ENCODE peak calls at places on chromosomes 4 and X, in five cellular contexts. O is retinal pigment epithelial cell, J is psoas muscle, X is colonic mucosa, Q is left lung. F is an unnamed sample.

GRCh38 chr4:128553665-128554515 is 255.6 kb upstream of the JADE1 start:
- DNase-seq in O (no peak), J (no peak), X (no peak), Q (no peak), F (no peak)

GRCh38 chr4:84032372-84032771 is 466.7 kb downstream of the NKX6-1 start:
- DNase-seq in O (no peak), J (no peak), X (no peak), Q (no peak), F (no peak)

GRCh38 chr4:85153221-85153620 is 186.7 kb upstream of the WDFY3 start:
- DNase-seq in O (no peak), J (no peak), X (no peak), Q (no peak), F (peak)

GRCh38 chr4:41146716-41147506 is 67.4 kb downstream of the APBB2 start:
- DNase-seq in O (no peak), J (peak), X (no peak), Q (no peak), F (no peak)

GRCh38 chr4:158856852-158857251 is 88.0 kb downstream of the FNIP2 start:
- DNase-seq in O (no peak), J (no peak), X (no peak), Q (no peak), F (peak)

GRCh38 chr4:78629991-78630541 is 78.5 kb downstream of the ANXA3 start:
- DNase-seq in O (no peak), J (no peak), X (peak), Q (no peak), F (no peak)

GRCh38 chr4:93814722-93815121 is 13.8 kb upstream of the ATOH1 start:
- DNase-seq in O (no peak), J (no peak), X (peak), Q (no peak), F (no peak)

GRCh38 chr4:91116861-91117260 is 989.7 kb downstream of the CCSER1 start:
- DNase-seq in O (no peak), J (no peak), X (no peak), Q (no peak), F (no peak)

GRCh38 chr4:174244441-174244840 is 39.0 kb downstream of the FBXO8 start:
- DNase-seq in O (no peak), J (no peak), X (no peak), Q (no peak), F (no peak)

GRCh38 chr4:133856736-133857355 is 344.7 kb downstream of the PABPC4L start:
- DNase-seq in O (no peak), J (no peak), X (no peak), Q (no peak), F (no peak)

GRCh38 chr4:43867908-43868307 is 580.7 kb downstream of the KCTD8 start:
- DNase-seq in O (no peak), J (no peak), X (no peak), Q (no peak), F (no peak)

GRCh38 chrX:132983496-132983895 is 25.1 kb upstream of the HS6ST2 start:
- DNase-seq in O (no peak), J (no peak), X (no peak), Q (no peak), F (no peak)

GRCh38 chrX:30489323-30489722 is 88.2 kb downstream of the TASL start:
- DNase-seq in O (no peak), J (no peak), X (no peak), Q (no peak), F (no peak)

GRCh38 chrX:13215729-13216128 is 104.1 kb downstream of the ATXN3L start:
- DNase-seq in O (no peak), J (no peak), X (no peak), Q (no peak), F (no peak)

GRCh38 chrX:13223868-13224555 is 95.8 kb downstream of the ATXN3L start:
- DNase-seq in O (peak), J (no peak), X (peak), Q (no peak), F (peak)

GRCh38 chrX:13219990-13220764 is 99.7 kb downstream of the ATXN3L start:
- DNase-seq in O (peak), J (no peak), X (no peak), Q (no peak), F (no peak)

GRCh38 chrX:13216139-13216538 is 103.7 kb downstream of the ATXN3L start:
- DNase-seq in O (no peak), J (no peak), X (no peak), Q (no peak), F (no peak)

GRCh38 chrX:13220916-13221315 is 98.9 kb downstream of the ATXN3L start:
- DNase-seq in O (peak), J (no peak), X (no peak), Q (no peak), F (peak)
- H3K4me3 ChIP-seq in O (no peak), J (no peak), X (no peak), Q (no peak), F (no peak)

GRCh38 chr4:20395160-20395773 is 143.6 kb downstream of the SLIT2 start:
- DNase-seq in O (no peak), J (no peak), X (peak), Q (no peak), F (peak)
- TF ChIP-seq CTCF in O (peak), J (peak), X (peak), Q (no peak), F (peak)

GRCh38 chr4:95068401-95068800 is 310.6 kb downstream of the BMPR1B start:
- DNase-seq in O (no peak), J (no peak), X (no peak), Q (no peak), F (no peak)

GRCh38 chr4:95068818-95069478 is 311.2 kb downstream of the BMPR1B start:
- DNase-seq in O (no peak), J (no peak), X (no peak), Q (no peak), F (no peak)

GRCh38 chr4:95061220-95061619 is 303.5 kb downstream of the BMPR1B start:
- DNase-seq in O (no peak), J (no peak), X (no peak), Q (no peak), F (no peak)

DNA sequence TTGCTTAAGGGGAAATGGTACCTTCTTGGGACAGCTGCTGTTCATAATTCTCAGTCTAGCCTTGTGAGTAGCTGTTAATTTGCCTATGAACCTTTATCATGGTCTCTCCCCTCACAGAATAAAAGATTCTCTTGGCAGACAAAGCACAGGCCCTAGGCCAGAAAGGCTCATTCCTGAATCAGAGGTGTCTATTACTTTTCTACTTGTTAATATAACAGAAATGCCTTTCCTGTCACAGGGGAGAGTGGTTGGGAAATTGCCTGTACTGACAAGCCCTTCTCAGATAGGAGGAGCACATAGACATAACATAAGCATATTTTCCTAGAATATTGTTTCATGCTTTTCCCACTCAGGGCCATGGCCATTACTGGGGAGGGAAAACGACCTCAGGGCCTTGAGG is 308.3 kb downstream of the BMPR1B start:
- DNase-seq in O (no peak), J (no peak), X (no peak), Q (no peak), F (no peak)
- H3K4me3 ChIP-seq in O (no peak), J (no peak), X (no peak), Q (no peak), F (no peak)

GRCh38 chrX:80879143-80879542 is 69.5 kb upstream of the BRWD3 start:
- DNase-seq in O (no peak), J (no peak), X (no peak), Q (no peak), F (no peak)

GRCh38 chrX:80879916-80880315 is 70.2 kb upstream of the BRWD3 start:
- DNase-seq in O (no peak), J (no peak), X (no peak), Q (no peak), F (no peak)

GRCh38 chrX:80876877-80877276 is 67.2 kb upstream of the BRWD3 start:
- DNase-seq in O (peak), J (no peak), X (no peak), Q (no peak), F (no peak)
- TF ChIP-seq CTCF in O (peak), J (peak), X (no peak), Q (peak), F (no peak)

GRCh38 chr4:112147697-112148096 is 2.4 kb downstream of the FAM241A start:
- DNase-seq in O (no peak), J (no peak), X (no peak), Q (no peak), F (no peak)
- H3K4me3 ChIP-seq in O (no peak), J (peak), X (no peak), Q (peak), F (no peak)

GRCh38 chrX:24173115-24173847 is 23.8 kb downstream of the ZFX start:
- DNase-seq in O (no peak), J (no peak), X (no peak), Q (no peak), F (no peak)
- TF ChIP-seq CTCF in O (no peak), J (no peak), X (no peak), Q (no peak), F (no peak)